ENCODE peak calls at places on chromosomes 12 and 14, in six cellular contexts. G, P, E, B, J and A are unnamed samples.
A peak's percentile ranks its signal among the peaks of the same experiment; 100 is the strongest.

GRCh38 chr12:108423486-108423885 is 84.4 kb upstream of the CMKLR1 start:
- DNase-seq in G (no peak), E (no peak), P (no peak), B (no peak), J (no peak), A (no peak)

GRCh38 chr12:52139579-52140062 is 52.2 kb downstream of the KRT80 start:
- DNase-seq in G (no peak), B (peak; percentile 84), E (no peak), J (no peak), P (peak; percentile 50), A (peak; percentile 46)

GRCh38 chr12:79296128-79296527 is 394.6 kb downstream of the PAWR start:
- DNase-seq in G (no peak), P (no peak), B (no peak), E (no peak), J (no peak), A (no peak)

GRCh38 chr12:10624631-10625030 is 11.2 kb upstream of the MAGOHB start:
- DNase-seq in J (no peak), P (no peak), B (no peak), G (no peak), E (no peak), A (no peak)

GRCh38 chr14:65290830-65291229 is 121.7 kb upstream of the FUT8 start:
- DNase-seq in J (no peak), G (no peak), E (no peak), P (no peak), B (no peak), A (no peak)

GRCh38 chr14:51823706-51824105 is 36.7 kb upstream of the GNG2 start:
- DNase-seq in G (no peak), E (no peak), B (no peak), P (no peak), J (no peak), A (no peak)

GRCh38 chr12:115598827-115599226 is 678.7 kb downstream of the MED13L start:
- DNase-seq in E (peak; percentile 10), P (no peak), B (no peak), J (no peak), G (no peak), A (no peak)

GRCh38 chr14:29215853-29216252 is 449.3 kb downstream of the FOXG1 start:
- DNase-seq in E (no peak), P (no peak), J (no peak), B (no peak), G (no peak), A (no peak)

GRCh38 chr14:21098134-21098891 is at the start of gene ZNF219:
- DNase-seq in P (peak; percentile 81), E (peak; percentile 68), G (no peak), B (peak; percentile 89), J (peak; percentile 82), A (peak; percentile 48)

GRCh38 chr12:95116773-95117172 is 43.4 kb upstream of the NR2C1 start:
- DNase-seq in E (no peak), J (no peak), B (no peak), G (no peak), P (no peak), A (no peak)
- TF ChIP-seq CTCF in E (no peak), J (no peak), B (no peak), G (no peak), P (no peak), A (no peak)

DNA sequence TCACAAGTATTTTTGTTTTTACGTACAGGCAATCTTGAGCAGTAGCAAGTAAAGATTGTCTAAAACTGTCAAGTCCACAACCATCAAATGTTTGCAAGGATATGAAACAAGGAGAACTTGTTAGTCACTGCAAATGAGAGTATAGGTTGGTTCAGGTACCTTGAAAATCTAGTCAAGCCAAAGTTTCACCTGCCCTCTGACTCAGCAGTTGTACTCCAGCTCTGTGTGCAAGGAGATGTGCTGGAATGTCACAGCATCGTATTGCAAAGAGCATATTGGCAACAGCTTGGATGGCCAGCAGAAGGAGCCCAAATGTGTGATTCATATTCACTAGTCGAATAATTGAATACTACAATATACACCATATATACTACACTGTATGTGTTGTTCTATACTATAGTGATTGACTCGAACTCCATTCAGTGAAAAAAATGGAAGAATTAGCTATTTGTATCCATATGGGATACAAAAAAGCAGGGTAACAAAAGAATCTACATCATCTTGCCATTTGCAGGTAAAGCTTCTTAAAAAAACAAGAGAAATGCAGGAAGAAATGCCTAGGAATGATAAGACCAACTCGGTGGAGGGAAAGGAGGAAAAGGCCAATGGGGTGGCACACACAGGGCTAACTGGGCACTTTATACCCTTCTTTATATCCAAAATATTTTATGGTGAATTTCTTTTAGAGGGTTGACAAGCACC is 44.0 kb downstream of the EID3 start:
- DNase-seq in B (no peak), P (no peak), G (no peak), E (no peak), J (peak; percentile 22), A (no peak)
- H3K4me1 ChIP-seq in B (no peaks in the 10 kb centered on the region), P (no peaks in the 10 kb centered on the region), G (peaks cover 25% of the 10 kb centered on the region), E (no peaks in the 10 kb centered on the region), J (peaks cover 34% of the 10 kb centered on the region), A (no peaks in the 10 kb centered on the region)

GRCh38 chr14:38208825-38209562 is 1.3 kb downstream of the SSTR1 start:
- DNase-seq in E (peak; percentile 24), P (peak; percentile 60), B (no peak), J (no peak), G (no peak), A (peak; percentile 36)
- TF ChIP-seq CTCF in E (peak; percentile 8), P (peak; percentile 53), B (no peak), J (no peak), G (no peak), A (peak; percentile 31)

GRCh38 chr14:76289276-76289675 is 86.7 kb upstream of the ESRRB start:
- DNase-seq in P (no peak), J (no peak), G (peak; percentile 13), E (no peak), B (no peak), A (no peak)

GRCh38 chr14:76293221-76293620 is 82.7 kb upstream of the ESRRB start:
- DNase-seq in B (no peak), P (no peak), J (no peak), E (no peak), G (peak; percentile 28), A (no peak)

GRCh38 chr14:76294876-76295275 is 81.1 kb upstream of the ESRRB start:
- DNase-seq in J (no peak), B (no peak), E (no peak), P (no peak), G (peak; percentile 49), A (no peak)

GRCh38 chr14:76293923-76294322 is 82.0 kb upstream of the ESRRB start:
- DNase-seq in E (no peak), G (peak; percentile 28), J (no peak), P (no peak), B (no peak), A (no peak)

DNA sequence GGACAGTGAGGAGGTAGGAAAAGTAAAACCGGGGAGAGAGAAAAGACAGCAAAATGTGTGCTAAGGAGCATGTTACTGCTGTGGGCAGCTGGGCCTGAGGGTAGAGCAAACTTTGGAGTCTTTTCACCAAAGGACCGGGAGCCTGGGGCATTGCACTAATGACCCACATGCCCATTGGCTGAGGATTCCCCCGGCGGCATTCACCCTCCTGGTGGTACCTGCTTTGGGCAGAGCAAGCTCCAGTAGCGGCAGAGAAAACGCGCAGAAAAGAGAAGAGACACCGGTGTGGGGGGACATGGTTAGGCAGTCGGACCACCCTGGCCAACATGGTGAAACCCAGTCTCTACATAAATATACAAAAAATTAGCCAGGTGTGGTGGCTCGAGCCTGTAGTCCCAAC is 83.4 kb upstream of the ESRRB start:
- DNase-seq in E (no peak), B (no peak), P (no peak), J (no peak), G (peak; percentile 28), A (no peak)
- H3K4me1 ChIP-seq in E (no peaks in the 10 kb centered on the region), B (no peaks in the 10 kb centered on the region), P (no peaks in the 10 kb centered on the region), J (no peaks in the 10 kb centered on the region), G (no peaks in the 10 kb centered on the region), A (no peaks in the 10 kb centered on the region)